ENCODE peak calls at places on chromosomes 6 and 20, in nine cellular contexts. One of them, this sample, is unnamed.

GRCh38 chr20:14959506-14960493 is 622.4 kb upstream of the FLRT3 start:
- DNase-seq in HCT116: no peak
- DNase-seq in cardiac muscle cell: no peak
- DNase-seq in left ventricle myocardium inferior: no peak
- DNase-seq in foreskin fibroblast: no peak
- DNase-seq in sigmoid colon: no peak
- DNase-seq in WTC11: no peak
- DNase-seq in heart right ventricle: no peak
- DNase-seq in GM12865: no peak
- DNase-seq in this sample: no peak

GRCh38 chr6:7216941-7217621 is 95.9 kb downstream of the SSR1 start:
- DNase-seq in foreskin fibroblast: no peak
- DNase-seq in WTC11: no peak
- DNase-seq in left ventricle myocardium inferior: peak; percentile 68
- DNase-seq in GM12865: no peak
- DNase-seq in sigmoid colon: no peak
- DNase-seq in cardiac muscle cell: peak; percentile 66
- DNase-seq in HCT116: no peak
- DNase-seq in heart right ventricle: peak; percentile 57
- DNase-seq in this sample: no peak

GRCh38 chr20:41181567-41181966 is 44.2 kb downstream of the PLCG1 start:
- DNase-seq in cardiac muscle cell: no peak
- DNase-seq in HCT116: no peak
- DNase-seq in sigmoid colon: no peak
- DNase-seq in WTC11: no peak
- DNase-seq in GM12865: no peak
- DNase-seq in foreskin fibroblast: no peak
- DNase-seq in heart right ventricle: no peak
- DNase-seq in left ventricle myocardium inferior: no peak
- DNase-seq in this sample: no peak

GRCh38 chr6:108650781-108651180 is 90.1 kb downstream of the FOXO3 start:
- DNase-seq in sigmoid colon: no peak
- DNase-seq in foreskin fibroblast: peak; percentile 70
- DNase-seq in left ventricle myocardium inferior: no peak
- DNase-seq in HCT116: no peak
- DNase-seq in cardiac muscle cell: no peak
- DNase-seq in heart right ventricle: no peak
- DNase-seq in GM12865: peak; percentile 26
- DNase-seq in WTC11: no peak
- DNase-seq in this sample: no peak

GRCh38 chr6:67009818-67010217 is 1302.8 kb upstream of the EYS start:
- DNase-seq in GM12865: no peak
- DNase-seq in cardiac muscle cell: no peak
- DNase-seq in heart right ventricle: no peak
- DNase-seq in WTC11: peak; percentile 19
- DNase-seq in foreskin fibroblast: no peak
- DNase-seq in left ventricle myocardium inferior: no peak
- DNase-seq in sigmoid colon: no peak
- DNase-seq in HCT116: no peak
- DNase-seq in this sample: no peak

GRCh38 chr6:122033564-122034181 is 365.8 kb upstream of the HSF2 start:
- DNase-seq in heart right ventricle: no peak
- DNase-seq in sigmoid colon: no peak
- DNase-seq in GM12865: peak; percentile 32
- DNase-seq in cardiac muscle cell: peak; percentile 68
- DNase-seq in HCT116: peak; percentile 49
- DNase-seq in WTC11: no peak
- DNase-seq in left ventricle myocardium inferior: no peak
- DNase-seq in foreskin fibroblast: peak; percentile 75
- DNase-seq in this sample: no peak

GRCh38 chr6:91613481-91613880 is 1026.6 kb upstream of the MAP3K7 start:
- DNase-seq in left ventricle myocardium inferior: no peak
- DNase-seq in cardiac muscle cell: no peak
- DNase-seq in WTC11: no peak
- DNase-seq in heart right ventricle: no peak
- DNase-seq in GM12865: no peak
- DNase-seq in foreskin fibroblast: no peak
- DNase-seq in sigmoid colon: no peak
- DNase-seq in HCT116: no peak
- DNase-seq in this sample: no peak

GRCh38 chr6:52537001-52537753 is 39.7 kb downstream of the TRAM2 start:
- DNase-seq in GM12865: peak; percentile 92
- DNase-seq in HCT116: no peak
- DNase-seq in sigmoid colon: no peak
- DNase-seq in WTC11: no peak
- DNase-seq in left ventricle myocardium inferior: no peak
- DNase-seq in cardiac muscle cell: no peak
- DNase-seq in foreskin fibroblast: peak; percentile 56
- DNase-seq in heart right ventricle: no peak
- DNase-seq in this sample: no peak

GRCh38 chr6:37579444-37580067 is 79.9 kb upstream of the CCDC167 start:
- DNase-seq in GM12865: no peak
- DNase-seq in HCT116: no peak
- DNase-seq in sigmoid colon: no peak
- DNase-seq in WTC11: no peak
- DNase-seq in cardiac muscle cell: no peak
- DNase-seq in left ventricle myocardium inferior: no peak
- DNase-seq in foreskin fibroblast: no peak
- DNase-seq in heart right ventricle: no peak
- DNase-seq in this sample: no peak

GRCh38 chr20:57795977-57796560 is 86.3 kb upstream of the PMEPA1 start:
- DNase-seq in left ventricle myocardium inferior: no peak
- DNase-seq in GM12865: no peak
- DNase-seq in HCT116: no peak
- DNase-seq in heart right ventricle: no peak
- DNase-seq in sigmoid colon: no peak
- DNase-seq in foreskin fibroblast: no peak
- DNase-seq in WTC11: no peak
- DNase-seq in cardiac muscle cell: no peak
- DNase-seq in this sample: no peak

GRCh38 chr20:23187759-23188158 is 101.6 kb upstream of the CD93 start:
- DNase-seq in WTC11: no peak
- DNase-seq in cardiac muscle cell: no peak
- DNase-seq in heart right ventricle: peak; percentile 36
- DNase-seq in sigmoid colon: no peak
- DNase-seq in HCT116: no peak
- DNase-seq in GM12865: no peak
- DNase-seq in foreskin fibroblast: no peak
- DNase-seq in left ventricle myocardium inferior: peak; percentile 46
- DNase-seq in this sample: no peak

GRCh38 chr6:163602851-163603250 is 188.3 kb downstream of the QKI start:
- DNase-seq in left ventricle myocardium inferior: no peak
- DNase-seq in sigmoid colon: no peak
- DNase-seq in heart right ventricle: no peak
- DNase-seq in WTC11: no peak
- DNase-seq in cardiac muscle cell: no peak
- DNase-seq in HCT116: no peak
- DNase-seq in GM12865: no peak
- DNase-seq in foreskin fibroblast: no peak
- DNase-seq in this sample: no peak

GRCh38 chr6:131657630-131658111 is 20.6 kb downstream of the ENPP3 start:
- DNase-seq in left ventricle myocardium inferior: no peak
- DNase-seq in heart right ventricle: no peak
- DNase-seq in cardiac muscle cell: no peak
- DNase-seq in GM12865: no peak
- DNase-seq in WTC11: no peak
- DNase-seq in foreskin fibroblast: peak; percentile 48
- DNase-seq in sigmoid colon: no peak
- DNase-seq in HCT116: no peak
- DNase-seq in this sample: no peak

GRCh38 chr6:108948252-108948651 is 100.0 kb downstream of the ARMC2 start:
- DNase-seq in WTC11: no peak
- DNase-seq in left ventricle myocardium inferior: no peak
- DNase-seq in foreskin fibroblast: peak; percentile 64
- DNase-seq in HCT116: no peak
- DNase-seq in GM12865: no peak
- DNase-seq in sigmoid colon: no peak
- DNase-seq in heart right ventricle: no peak
- DNase-seq in cardiac muscle cell: no peak
- DNase-seq in this sample: no peak

DNA sequence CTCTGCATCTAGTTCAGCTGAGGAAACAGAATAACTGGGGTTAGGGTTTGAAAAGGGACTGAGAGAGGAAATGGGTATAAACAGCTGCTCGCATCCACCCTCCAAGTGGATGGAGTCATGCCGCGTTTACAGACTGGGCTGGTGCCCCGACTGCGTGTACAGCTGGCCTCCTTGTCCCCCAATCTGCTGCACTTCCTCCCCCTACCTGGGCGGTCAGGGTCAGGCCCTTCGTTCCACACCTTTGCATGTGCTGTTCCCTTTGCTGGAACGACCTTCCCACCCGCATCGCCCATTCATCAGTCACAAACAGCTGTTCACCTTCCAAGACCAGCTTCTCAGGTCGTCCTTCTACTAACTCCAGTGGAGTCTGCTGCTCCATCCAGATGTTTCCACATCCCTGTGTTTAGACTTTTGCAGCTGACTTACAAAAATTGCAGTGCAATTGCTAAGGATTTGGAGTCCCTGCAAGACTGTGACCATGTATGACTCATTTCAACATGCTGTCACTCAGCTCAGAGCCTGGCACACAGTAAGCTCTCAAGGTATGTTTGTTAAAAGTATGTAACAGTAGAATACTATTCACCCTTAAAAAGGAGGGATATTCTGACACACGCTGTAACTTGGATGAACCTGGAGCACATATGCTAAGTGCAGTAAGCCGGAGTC is 129.3 kb downstream of the DTNBP1 start:
- DNase-seq in foreskin fibroblast: peak; percentile 38
- DNase-seq in left ventricle myocardium inferior: no peak
- DNase-seq in WTC11: no peak
- DNase-seq in heart right ventricle: no peak
- DNase-seq in GM12865: no peak
- DNase-seq in HCT116: no peak
- DNase-seq in cardiac muscle cell: no peak
- DNase-seq in sigmoid colon: no peak
- DNase-seq in this sample: no peak
- TF ChIP-seq CTCF in foreskin fibroblast: no peak
- TF ChIP-seq CTCF in left ventricle myocardium inferior: no peak
- TF ChIP-seq CTCF in WTC11: no peak
- TF ChIP-seq CTCF in heart right ventricle: no peak
- TF ChIP-seq CTCF in GM12865: no peak
- TF ChIP-seq CTCF in HCT116: no peak
- TF ChIP-seq CTCF in cardiac muscle cell: no peak
- TF ChIP-seq CTCF in sigmoid colon: no peak
- TF ChIP-seq CTCF in this sample: no peak

DNA sequence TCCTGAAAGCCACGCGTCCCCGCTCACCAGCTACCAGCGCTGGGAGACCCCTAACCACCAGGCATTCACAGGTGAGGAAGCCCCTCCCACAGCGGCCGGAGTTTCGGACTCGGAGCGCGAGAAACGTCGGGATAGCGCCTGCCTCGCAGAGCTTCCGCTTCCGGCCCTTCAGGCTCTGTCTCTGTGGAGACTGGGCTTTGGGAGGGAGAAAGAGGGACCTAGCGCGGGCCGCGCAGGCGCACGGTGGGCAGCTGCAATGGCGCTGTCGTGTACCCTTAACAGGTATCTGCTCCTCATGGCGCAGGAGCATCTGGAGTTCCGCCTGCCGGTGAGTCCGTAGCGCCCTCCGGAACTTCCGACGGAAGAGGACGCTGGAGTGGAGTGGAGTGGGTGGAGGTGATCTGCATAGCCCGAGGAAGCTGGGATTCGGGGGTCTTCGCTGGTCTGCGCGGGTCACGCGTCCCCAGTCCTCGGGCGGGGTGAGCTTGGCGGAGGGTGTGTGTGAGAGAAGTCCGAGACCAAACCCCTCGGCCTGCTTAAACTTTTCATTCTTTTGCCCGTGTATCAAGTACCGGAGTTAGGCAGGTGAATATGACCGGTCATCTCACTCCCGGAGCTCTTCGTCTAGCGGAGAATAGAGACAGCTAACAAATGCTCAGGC is at the start of gene TRMT11:
- DNase-seq in WTC11: peak; percentile 93
- DNase-seq in sigmoid colon: peak; percentile 93
- DNase-seq in GM12865: peak; percentile 94
- DNase-seq in foreskin fibroblast: peak; percentile 94
- DNase-seq in left ventricle myocardium inferior: peak; percentile 85
- DNase-seq in cardiac muscle cell: peak; percentile 96
- DNase-seq in HCT116: peak; percentile 84
- DNase-seq in heart right ventricle: peak; percentile 85
- DNase-seq in this sample: peak; percentile 66
- TF ChIP-seq CTCF in WTC11: no peak
- TF ChIP-seq CTCF in sigmoid colon: no peak
- TF ChIP-seq CTCF in GM12865: no peak
- TF ChIP-seq CTCF in foreskin fibroblast: no peak
- TF ChIP-seq CTCF in left ventricle myocardium inferior: no peak
- TF ChIP-seq CTCF in cardiac muscle cell: no peak
- TF ChIP-seq CTCF in HCT116: no peak
- TF ChIP-seq CTCF in heart right ventricle: peak; percentile 21
- TF ChIP-seq CTCF in this sample: no peak

GRCh38 chr6:33504486-33504885 is 50.1 kb downstream of the ZBTB9 start:
- DNase-seq in GM12865: no peak
- DNase-seq in left ventricle myocardium inferior: no peak
- DNase-seq in heart right ventricle: no peak
- DNase-seq in HCT116: no peak
- DNase-seq in cardiac muscle cell: no peak
- DNase-seq in sigmoid colon: no peak
- DNase-seq in WTC11: no peak
- DNase-seq in foreskin fibroblast: no peak
- DNase-seq in this sample: no peak

GRCh38 chr6:33505544-33506330 is 51.4 kb downstream of the ZBTB9 start:
- DNase-seq in HCT116: no peak
- DNase-seq in cardiac muscle cell: no peak
- DNase-seq in GM12865: no peak
- DNase-seq in sigmoid colon: no peak
- DNase-seq in WTC11: no peak
- DNase-seq in heart right ventricle: no peak
- DNase-seq in left ventricle myocardium inferior: no peak
- DNase-seq in foreskin fibroblast: no peak
- DNase-seq in this sample: no peak

GRCh38 chr6:33507261-33507660 is 52.9 kb downstream of the ZBTB9 start:
- DNase-seq in GM12865: no peak
- DNase-seq in heart right ventricle: no peak
- DNase-seq in WTC11: no peak
- DNase-seq in left ventricle myocardium inferior: no peak
- DNase-seq in cardiac muscle cell: no peak
- DNase-seq in foreskin fibroblast: no peak
- DNase-seq in sigmoid colon: no peak
- DNase-seq in HCT116: no peak
- DNase-seq in this sample: no peak

GRCh38 chr6:33513213-33513612 is 58.8 kb downstream of the ZBTB9 start:
- DNase-seq in left ventricle myocardium inferior: no peak
- DNase-seq in HCT116: no peak
- DNase-seq in cardiac muscle cell: no peak
- DNase-seq in GM12865: peak; percentile 25
- DNase-seq in WTC11: no peak
- DNase-seq in heart right ventricle: no peak
- DNase-seq in sigmoid colon: no peak
- DNase-seq in foreskin fibroblast: no peak
- DNase-seq in this sample: no peak

GRCh38 chr6:33508935-33509926 is 54.9 kb downstream of the ZBTB9 start:
- DNase-seq in HCT116: no peak
- DNase-seq in cardiac muscle cell: no peak
- DNase-seq in GM12865: peak; percentile 25
- DNase-seq in left ventricle myocardium inferior: no peak
- DNase-seq in sigmoid colon: no peak
- DNase-seq in foreskin fibroblast: peak; percentile 33
- DNase-seq in WTC11: peak; percentile 28
- DNase-seq in heart right ventricle: no peak
- DNase-seq in this sample: no peak
- TF ChIP-seq CTCF in HCT116: no peak
- TF ChIP-seq CTCF in cardiac muscle cell: no peak
- TF ChIP-seq CTCF in GM12865: no peak
- TF ChIP-seq CTCF in left ventricle myocardium inferior: no peak
- TF ChIP-seq CTCF in sigmoid colon: no peak
- TF ChIP-seq CTCF in foreskin fibroblast: no peak
- TF ChIP-seq CTCF in WTC11: no peak
- TF ChIP-seq CTCF in heart right ventricle: no peak
- TF ChIP-seq CTCF in this sample: no peak

GRCh38 chr6:100257661-100258395 is 206.9 kb downstream of the SIM1 start:
- DNase-seq in cardiac muscle cell: no peak
- DNase-seq in heart right ventricle: no peak
- DNase-seq in WTC11: no peak
- DNase-seq in sigmoid colon: no peak
- DNase-seq in foreskin fibroblast: peak; percentile 62
- DNase-seq in left ventricle myocardium inferior: no peak
- DNase-seq in HCT116: peak; percentile 7
- DNase-seq in GM12865: peak; percentile 46
- DNase-seq in this sample: peak; percentile 47
- TF ChIP-seq CTCF in cardiac muscle cell: peak; percentile 26
- TF ChIP-seq CTCF in heart right ventricle: no peak
- TF ChIP-seq CTCF in WTC11: no peak
- TF ChIP-seq CTCF in sigmoid colon: no peak
- TF ChIP-seq CTCF in foreskin fibroblast: no peak
- TF ChIP-seq CTCF in left ventricle myocardium inferior: no peak
- TF ChIP-seq CTCF in HCT116: peak; percentile 26
- TF ChIP-seq CTCF in GM12865: no peak
- TF ChIP-seq CTCF in this sample: no peak